ENCODE peak calls at places on chromosomes 12 and 14, in four cellular contexts. One of them, this sample, is unnamed.

GRCh38 chr12:10364839-10365681 is 24.8 kb downstream of the KLRK1 start:
- DNase-seq in effector memory CD8-positive, alpha-beta T cell: peak
- DNase-seq in activated gamma-delta T cell treated with anti-CD3 and anti-CD28 coated beads, Interleukin-2, amount 50 U/mL, for 16 hours: no peak
- DNase-seq in GM20000: peak
- DNase-seq in this sample: peak

GRCh38 chr12:117030187-117030896 is 68.9 kb downstream of the TESC start:
- DNase-seq in effector memory CD8-positive, alpha-beta T cell: no peak
- DNase-seq in activated gamma-delta T cell treated with anti-CD3 and anti-CD28 coated beads, Interleukin-2, amount 50 U/mL, for 16 hours: no peak
- DNase-seq in GM20000: no peak
- DNase-seq in this sample: no peak

GRCh38 chr14:73249564-73250316 is 12.4 kb downstream of the PAPLN start:
- DNase-seq in effector memory CD8-positive, alpha-beta T cell: no peak
- DNase-seq in activated gamma-delta T cell treated with anti-CD3 and anti-CD28 coated beads, Interleukin-2, amount 50 U/mL, for 16 hours: no peak
- DNase-seq in GM20000: no peak
- DNase-seq in this sample: no peak

GRCh38 chr12:109462868-109463692 is 14.0 kb downstream of the KCTD10 start:
- DNase-seq in effector memory CD8-positive, alpha-beta T cell: no peak
- DNase-seq in activated gamma-delta T cell treated with anti-CD3 and anti-CD28 coated beads, Interleukin-2, amount 50 U/mL, for 16 hours: no peak
- DNase-seq in GM20000: no peak
- DNase-seq in this sample: no peak

GRCh38 chr14:46048127-46048526 is 603.5 kb downstream of the RPL10L start:
- DNase-seq in effector memory CD8-positive, alpha-beta T cell: no peak
- DNase-seq in activated gamma-delta T cell treated with anti-CD3 and anti-CD28 coated beads, Interleukin-2, amount 50 U/mL, for 16 hours: no peak
- DNase-seq in GM20000: peak
- DNase-seq in this sample: no peak

GRCh38 chr12:108728820-108729611 is 2.3 kb downstream of the CORO1C start:
- DNase-seq in effector memory CD8-positive, alpha-beta T cell: no peak
- DNase-seq in activated gamma-delta T cell treated with anti-CD3 and anti-CD28 coated beads, Interleukin-2, amount 50 U/mL, for 16 hours: no peak
- DNase-seq in GM20000: no peak
- DNase-seq in this sample: no peak

GRCh38 chr14:37969511-37969979 is 238.2 kb upstream of the SSTR1 start:
- DNase-seq in effector memory CD8-positive, alpha-beta T cell: no peak
- DNase-seq in activated gamma-delta T cell treated with anti-CD3 and anti-CD28 coated beads, Interleukin-2, amount 50 U/mL, for 16 hours: no peak
- DNase-seq in GM20000: no peak
- DNase-seq in this sample: no peak

GRCh38 chr14:41901089-41901488 is 294.4 kb downstream of the LRFN5 start:
- DNase-seq in effector memory CD8-positive, alpha-beta T cell: no peak
- DNase-seq in activated gamma-delta T cell treated with anti-CD3 and anti-CD28 coated beads, Interleukin-2, amount 50 U/mL, for 16 hours: no peak
- DNase-seq in GM20000: no peak
- DNase-seq in this sample: no peak

GRCh38 chr12:75996907-75997447 is 34.6 kb downstream of the PHLDA1 start:
- DNase-seq in effector memory CD8-positive, alpha-beta T cell: no peak
- DNase-seq in activated gamma-delta T cell treated with anti-CD3 and anti-CD28 coated beads, Interleukin-2, amount 50 U/mL, for 16 hours: no peak
- DNase-seq in GM20000: no peak
- DNase-seq in this sample: no peak

GRCh38 chr14:100149789-100150611 is 9.4 kb downstream of the DEGS2 start:
- DNase-seq in effector memory CD8-positive, alpha-beta T cell: no peak
- DNase-seq in activated gamma-delta T cell treated with anti-CD3 and anti-CD28 coated beads, Interleukin-2, amount 50 U/mL, for 16 hours: no peak
- DNase-seq in GM20000: no peak
- DNase-seq in this sample: no peak

GRCh38 chr14:69043598-69044267 is 64.6 kb upstream of the ACTN1 start:
- DNase-seq in effector memory CD8-positive, alpha-beta T cell: no peak
- DNase-seq in activated gamma-delta T cell treated with anti-CD3 and anti-CD28 coated beads, Interleukin-2, amount 50 U/mL, for 16 hours: no peak
- DNase-seq in GM20000: no peak
- DNase-seq in this sample: no peak

This sample was measured in central memory CD4-positive, alpha-beta T cell.